ENCODE peak calls at places on chromosomes 4 and X, in nine cellular contexts. One of them, this sample, is unnamed.

GRCh38 chr4:105092768-105093167 is 53.9 kb upstream of the TET2 start:
- DNase-seq in lung: no peak
- DNase-seq in M059J: peak; percentile 52
- DNase-seq in GM06990: no peak
- DNase-seq in type B pancreatic cell: no peak
- DNase-seq in NCI-H1092 treated with DMSO at 0.1 percent for 48 hours: no peak
- DNase-seq in mucosa of gallbladder: no peak
- DNase-seq in NCI-H187: no peak
- DNase-seq in AG09309: no peak
- DNase-seq in this sample: no peak

GRCh38 chrX:40809210-40809609 is 73.9 kb upstream of the MED14 start:
- DNase-seq in type B pancreatic cell: no peak
- DNase-seq in AG09309: no peak
- DNase-seq in NCI-H1092 treated with DMSO at 0.1 percent for 48 hours: no peak
- DNase-seq in mucosa of gallbladder: no peak
- DNase-seq in M059J: peak; percentile 53
- DNase-seq in lung: no peak
- DNase-seq in NCI-H187: no peak
- DNase-seq in GM06990: no peak
- DNase-seq in this sample: no peak

GRCh38 chr4:151250706-151251105 is 26.3 kb upstream of the PRSS48 start:
- DNase-seq in GM06990: no peak
- DNase-seq in type B pancreatic cell: no peak
- DNase-seq in mucosa of gallbladder: no peak
- DNase-seq in AG09309: no peak
- DNase-seq in lung: no peak
- DNase-seq in NCI-H1092 treated with DMSO at 0.1 percent for 48 hours: no peak
- DNase-seq in NCI-H187: no peak
- DNase-seq in M059J: no peak
- DNase-seq in this sample: no peak

GRCh38 chr4:85489273-85489672 is 14.3 kb downstream of the ARHGAP24 start:
- DNase-seq in NCI-H187: no peak
- DNase-seq in AG09309: no peak
- DNase-seq in lung: no peak
- DNase-seq in NCI-H1092 treated with DMSO at 0.1 percent for 48 hours: no peak
- DNase-seq in type B pancreatic cell: no peak
- DNase-seq in GM06990: no peak
- DNase-seq in M059J: peak; percentile 82
- DNase-seq in mucosa of gallbladder: no peak
- DNase-seq in this sample: no peak

GRCh38 chr4:138961687-138962086 is 53.9 kb upstream of the NOCT start:
- DNase-seq in mucosa of gallbladder: no peak
- DNase-seq in type B pancreatic cell: no peak
- DNase-seq in GM06990: no peak
- DNase-seq in AG09309: no peak
- DNase-seq in lung: no peak
- DNase-seq in NCI-H187: no peak
- DNase-seq in NCI-H1092 treated with DMSO at 0.1 percent for 48 hours: no peak
- DNase-seq in M059J: no peak
- DNase-seq in this sample: no peak

GRCh38 chrX:21838937-21839333 is 482 bp upstream of the MBTPS2 start:
- DNase-seq in mucosa of gallbladder: no peak
- DNase-seq in lung: no peak
- DNase-seq in type B pancreatic cell: no peak
- DNase-seq in GM06990: no peak
- DNase-seq in AG09309: no peak
- DNase-seq in NCI-H1092 treated with DMSO at 0.1 percent for 48 hours: peak; percentile 55
- DNase-seq in M059J: peak; percentile 23
- DNase-seq in NCI-H187: no peak
- DNase-seq in this sample: no peak

GRCh38 chr4:70709551-70710080 is 12.1 kb upstream of the RUFY3 start:
- DNase-seq in mucosa of gallbladder: no peak
- DNase-seq in NCI-H187: peak; percentile 55
- DNase-seq in GM06990: no peak
- DNase-seq in M059J: peak; percentile 44
- DNase-seq in type B pancreatic cell: no peak
- DNase-seq in NCI-H1092 treated with DMSO at 0.1 percent for 48 hours: no peak
- DNase-seq in AG09309: no peak
- DNase-seq in lung: no peak
- DNase-seq in this sample: no peak

GRCh38 chr4:13484045-13484748 is at the start of gene RAB28:
- DNase-seq in type B pancreatic cell: peak; percentile 95
- DNase-seq in GM06990: peak; percentile 94
- DNase-seq in lung: peak; percentile 94
- DNase-seq in NCI-H1092 treated with DMSO at 0.1 percent for 48 hours: peak; percentile 94
- DNase-seq in M059J: peak; percentile 89
- DNase-seq in NCI-H187: peak; percentile 91
- DNase-seq in mucosa of gallbladder: peak; percentile 96
- DNase-seq in AG09309: peak; percentile 74
- DNase-seq in this sample: peak; percentile 93

GRCh38 chrX:115696939-115697338 is 136.0 kb downstream of the PLS3 start:
- DNase-seq in NCI-H1092 treated with DMSO at 0.1 percent for 48 hours: no peak
- DNase-seq in mucosa of gallbladder: no peak
- DNase-seq in lung: no peak
- DNase-seq in GM06990: no peak
- DNase-seq in AG09309: no peak
- DNase-seq in NCI-H187: no peak
- DNase-seq in M059J: no peak
- DNase-seq in type B pancreatic cell: no peak
- DNase-seq in this sample: no peak

GRCh38 chr4:3174371-3175338 is 74.3 kb upstream of the MSANTD1 start:
- DNase-seq in GM06990: no peak
- DNase-seq in AG09309: no peak
- DNase-seq in NCI-H187: peak; percentile 73
- DNase-seq in lung: no peak
- DNase-seq in mucosa of gallbladder: no peak
- DNase-seq in M059J: no peak
- DNase-seq in type B pancreatic cell: no peak
- DNase-seq in NCI-H1092 treated with DMSO at 0.1 percent for 48 hours: peak; percentile 43
- DNase-seq in this sample: no peak

GRCh38 chrX:100863326-100863854 is 10.8 kb downstream of the NOX1 start:
- DNase-seq in AG09309: no peak
- DNase-seq in type B pancreatic cell: no peak
- DNase-seq in GM06990: no peak
- DNase-seq in NCI-H187: no peak
- DNase-seq in M059J: no peak
- DNase-seq in mucosa of gallbladder: peak; percentile 19
- DNase-seq in NCI-H1092 treated with DMSO at 0.1 percent for 48 hours: no peak
- DNase-seq in lung: no peak
- DNase-seq in this sample: no peak

GRCh38 chrX:87961471-87961870 is 443.9 kb downstream of the KLHL4 start:
- DNase-seq in AG09309: no peak
- DNase-seq in NCI-H1092 treated with DMSO at 0.1 percent for 48 hours: no peak
- DNase-seq in M059J: no peak
- DNase-seq in type B pancreatic cell: no peak
- DNase-seq in mucosa of gallbladder: no peak
- DNase-seq in GM06990: no peak
- DNase-seq in NCI-H187: no peak
- DNase-seq in lung: no peak
- DNase-seq in this sample: no peak

GRCh38 chrX:31499120-31499519 is 427.3 kb upstream of the FTHL17 start:
- DNase-seq in M059J: peak; percentile 83
- DNase-seq in GM06990: no peak
- DNase-seq in NCI-H1092 treated with DMSO at 0.1 percent for 48 hours: no peak
- DNase-seq in AG09309: no peak
- DNase-seq in lung: no peak
- DNase-seq in mucosa of gallbladder: no peak
- DNase-seq in NCI-H187: no peak
- DNase-seq in type B pancreatic cell: no peak
- DNase-seq in this sample: no peak

GRCh38 chr4:173573725-173574124 is 43.7 kb upstream of the HAND2 start:
- DNase-seq in mucosa of gallbladder: no peak
- DNase-seq in type B pancreatic cell: no peak
- DNase-seq in GM06990: no peak
- DNase-seq in NCI-H187: no peak
- DNase-seq in M059J: no peak
- DNase-seq in NCI-H1092 treated with DMSO at 0.1 percent for 48 hours: no peak
- DNase-seq in lung: no peak
- DNase-seq in AG09309: no peak
- DNase-seq in this sample: no peak

GRCh38 chr4:139866270-139866962 is 200.8 kb downstream of the MGST2 start:
- DNase-seq in type B pancreatic cell: no peak
- DNase-seq in M059J: no peak
- DNase-seq in AG09309: no peak
- DNase-seq in GM06990: no peak
- DNase-seq in mucosa of gallbladder: peak; percentile 16
- DNase-seq in NCI-H1092 treated with DMSO at 0.1 percent for 48 hours: peak; percentile 87
- DNase-seq in lung: no peak
- DNase-seq in NCI-H187: no peak
- DNase-seq in this sample: no peak

This sample was measured in GM20000.